ENCODE peak calls at places on chromosome 19, in four cellular contexts. One of them, this sample, is unnamed. For H3K36me3, the result is how much of the 10 kb centered on the place peaks cover.

GRCh38 chr19:16649734-16650133 is 10.2 kb downstream of the SMIM7 start:
- DNase-seq in SK-N-MC: peak
- DNase-seq in mesenchymal stem cell: no peak
- DNase-seq in PC-3: no peak
- DNase-seq in this sample: no peak

GRCh38 chr19:51980116-51980736 is 6.4 kb downstream of the ZNF350 start:
- DNase-seq in SK-N-MC: no peak
- DNase-seq in mesenchymal stem cell: no peak
- DNase-seq in PC-3: no peak
- DNase-seq in this sample: peak

GRCh38 chr19:42176990-42177685 is 40.3 kb downstream of the DEDD2 start:
- DNase-seq in SK-N-MC: no peak
- DNase-seq in mesenchymal stem cell: peak
- DNase-seq in PC-3: peak
- DNase-seq in this sample: peak

GRCh38 chr19:2560369-2560768 is 84.4 kb downstream of the GADD45B start:
- DNase-seq in SK-N-MC: no peak
- DNase-seq in mesenchymal stem cell: no peak
- DNase-seq in PC-3: no peak
- DNase-seq in this sample: no peak

GRCh38 chr19:38442736-38443135 is 9.2 kb downstream of the RYR1 start:
- DNase-seq in SK-N-MC: no peak
- DNase-seq in mesenchymal stem cell: no peak
- DNase-seq in PC-3: no peak
- DNase-seq in this sample: no peak

GRCh38 chr19:412356-413355 is 3.7 kb upstream of the C2CD4C start:
- DNase-seq in SK-N-MC: no peak
- DNase-seq in mesenchymal stem cell: peak
- DNase-seq in PC-3: no peak
- DNase-seq in this sample: no peak

GRCh38 chr19:8481191-8481590 is 21.2 kb downstream of the PRAM1 start:
- DNase-seq in SK-N-MC: no peak
- DNase-seq in mesenchymal stem cell: no peak
- DNase-seq in PC-3: no peak
- DNase-seq in this sample: no peak

GRCh38 chr19:50803633-50804419 is 13.6 kb downstream of the ACP4 start:
- DNase-seq in SK-N-MC: no peak
- DNase-seq in mesenchymal stem cell: peak
- DNase-seq in PC-3: peak
- DNase-seq in this sample: peak

GRCh38 chr19:31674503-31675186 is 325.4 kb upstream of the TSHZ3 start:
- DNase-seq in SK-N-MC: no peak
- DNase-seq in mesenchymal stem cell: peak
- DNase-seq in PC-3: no peak
- DNase-seq in this sample: no peak

GRCh38 chr19:58548859-58549663 is 5.2 kb downstream of the TRIM28 start:
- DNase-seq in SK-N-MC: no peak
- DNase-seq in mesenchymal stem cell: no peak
- DNase-seq in PC-3: no peak
- DNase-seq in this sample: no peak

GRCh38 chr19:19406878-19407639 is 1.6 kb downstream of the GATAD2A start:
- DNase-seq in SK-N-MC: no peak
- DNase-seq in mesenchymal stem cell: peak
- DNase-seq in PC-3: peak
- DNase-seq in this sample: peak

GRCh38 chr19:21439372-21439771 is 42.4 kb downstream of the ZNF493 start:
- DNase-seq in SK-N-MC: no peak
- DNase-seq in mesenchymal stem cell: no peak
- DNase-seq in PC-3: peak
- DNase-seq in this sample: peak

GRCh38 chr19:51366050-51366998 is at the start of gene ETFB:
- DNase-seq in SK-N-MC: peak
- DNase-seq in mesenchymal stem cell: peak
- DNase-seq in PC-3: peak
- DNase-seq in this sample: peak

GRCh38 chr19:41409288-41409687 is 11.7 kb downstream of the BCKDHA start:
- DNase-seq in SK-N-MC: no peak
- DNase-seq in mesenchymal stem cell: peak
- DNase-seq in PC-3: peak
- DNase-seq in this sample: no peak

GRCh38 chr19:30046522-30046921 is 104.5 kb downstream of the URI1 start:
- DNase-seq in SK-N-MC: peak
- DNase-seq in mesenchymal stem cell: no peak
- DNase-seq in PC-3: peak
- DNase-seq in this sample: no peak

GRCh38 chr19:44113784-44114390 is 688 bp downstream of the ZNF225 start:
- DNase-seq in SK-N-MC: no peak
- DNase-seq in mesenchymal stem cell: no peak
- DNase-seq in PC-3: no peak
- DNase-seq in this sample: no peak

GRCh38 chr19:49326165-49326704 is 1.2 kb upstream of the SLC6A16 start:
- DNase-seq in SK-N-MC: no peak
- DNase-seq in mesenchymal stem cell: no peak
- DNase-seq in PC-3: no peak
- DNase-seq in this sample: no peak

GRCh38 chr19:31574251-31574973 is 225.2 kb upstream of the TSHZ3 start:
- DNase-seq in SK-N-MC: no peak
- DNase-seq in mesenchymal stem cell: no peak
- DNase-seq in PC-3: no peak
- DNase-seq in this sample: no peak

GRCh38 chr19:47545061-47545948 is 27.6 kb downstream of the ZNF541 start:
- DNase-seq in SK-N-MC: no peak
- DNase-seq in mesenchymal stem cell: no peak
- DNase-seq in PC-3: no peak
- DNase-seq in this sample: peak

GRCh38 chr19:14559916-14560775 is 11.7 kb downstream of the NDUFB7 start:
- DNase-seq in SK-N-MC: no peak
- DNase-seq in mesenchymal stem cell: no peak
- DNase-seq in PC-3: no peak
- DNase-seq in this sample: no peak

GRCh38 chr19:15223649-15224371 is 8.4 kb downstream of the EPHX3 start:
- DNase-seq in SK-N-MC: no peak
- DNase-seq in mesenchymal stem cell: peak
- DNase-seq in PC-3: no peak
- DNase-seq in this sample: peak

GRCh38 chr19:38284422-38284821 is 19.6 kb upstream of the C19orf33 start:
- DNase-seq in SK-N-MC: no peak
- DNase-seq in mesenchymal stem cell: no peak
- DNase-seq in PC-3: no peak
- DNase-seq in this sample: no peak

GRCh38 chr19:53131732-53132131 is 978 bp downstream of the ZNF415 start:
- DNase-seq in SK-N-MC: no peak
- DNase-seq in mesenchymal stem cell: no peak
- DNase-seq in PC-3: no peak
- DNase-seq in this sample: no peak

GRCh38 chr19:33295621-33296472 is 6.5 kb downstream of the CEBPA start:
- DNase-seq in SK-N-MC: no peak
- DNase-seq in mesenchymal stem cell: no peak
- DNase-seq in PC-3: no peak
- DNase-seq in this sample: no peak

GRCh38 chr19:47444388-47444821 is 25.1 kb upstream of the MEIS3 start:
- DNase-seq in SK-N-MC: no peak
- DNase-seq in mesenchymal stem cell: no peak
- DNase-seq in PC-3: no peak
- DNase-seq in this sample: no peak

GRCh38 chr19:5078666-5079409 is 109.9 kb downstream of the KDM4B start:
- DNase-seq in SK-N-MC: no peak
- DNase-seq in mesenchymal stem cell: no peak
- DNase-seq in PC-3: no peak
- DNase-seq in this sample: no peak

GRCh38 chr19:5080030-5080644 is 111.2 kb downstream of the KDM4B start:
- DNase-seq in SK-N-MC: no peak
- DNase-seq in mesenchymal stem cell: no peak
- DNase-seq in PC-3: no peak
- DNase-seq in this sample: no peak

GRCh38 chr19:5081441-5082161 is 112.7 kb downstream of the KDM4B start:
- DNase-seq in SK-N-MC: no peak
- DNase-seq in mesenchymal stem cell: no peak
- DNase-seq in PC-3: no peak
- DNase-seq in this sample: no peak

GRCh38 chr19:5079410-5079774 is 110.5 kb downstream of the KDM4B start:
- DNase-seq in SK-N-MC: no peak
- DNase-seq in mesenchymal stem cell: no peak
- DNase-seq in PC-3: no peak
- DNase-seq in this sample: no peak

GRCh38 chr19:5080809-5081208 is 111.9 kb downstream of the KDM4B start:
- DNase-seq in SK-N-MC: no peak
- DNase-seq in mesenchymal stem cell: no peak
- DNase-seq in PC-3: no peak
- DNase-seq in this sample: no peak
- H3K36me3 ChIP-seq in SK-N-MC: under half
- H3K36me3 ChIP-seq in mesenchymal stem cell: half or more
- H3K36me3 ChIP-seq in PC-3: under half
- H3K36me3 ChIP-seq in this sample: half or more

DNA sequence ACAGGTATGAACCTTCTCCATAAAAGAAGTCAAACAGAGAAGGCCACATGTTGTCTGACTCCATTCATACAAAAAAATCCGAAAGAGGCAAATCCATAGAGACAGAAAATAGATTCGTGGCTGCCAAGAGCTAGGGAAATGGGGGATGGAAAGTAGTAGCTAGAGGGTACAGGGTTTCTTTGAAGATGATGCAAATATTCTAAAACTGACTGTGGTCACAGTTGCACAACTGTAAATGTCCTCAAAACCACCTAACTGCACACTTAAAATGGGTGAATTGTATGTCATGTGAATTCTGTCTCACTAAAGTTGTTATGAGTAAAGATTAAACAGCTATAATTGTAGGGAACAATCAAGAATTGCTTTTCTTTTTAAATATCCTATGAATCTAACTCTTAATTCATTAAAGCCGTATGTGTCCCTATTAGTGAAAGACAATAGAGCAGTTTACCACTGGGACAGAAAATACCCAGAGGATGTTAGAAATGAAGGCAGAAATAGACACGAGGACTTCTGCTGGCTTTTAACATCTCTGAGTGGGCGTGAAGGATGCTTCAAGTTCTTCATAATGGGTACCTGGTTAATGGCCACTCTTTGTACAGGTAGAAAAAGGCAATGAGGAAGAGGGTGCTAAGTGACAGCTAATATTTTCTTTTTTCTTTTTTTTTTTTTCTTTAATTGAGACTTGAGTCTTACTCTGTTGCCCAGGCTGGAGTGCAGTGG is 21.2 kb downstream of the INSR start:
- DNase-seq in SK-N-MC: peak
- DNase-seq in mesenchymal stem cell: no peak
- DNase-seq in PC-3: no peak
- DNase-seq in this sample: peak
- H3K9ac ChIP-seq in SK-N-MC: peak
- H3K9ac ChIP-seq in mesenchymal stem cell: no peak
- H3K9ac ChIP-seq in PC-3: no peak
- H3K9ac ChIP-seq in this sample: peak

DNA sequence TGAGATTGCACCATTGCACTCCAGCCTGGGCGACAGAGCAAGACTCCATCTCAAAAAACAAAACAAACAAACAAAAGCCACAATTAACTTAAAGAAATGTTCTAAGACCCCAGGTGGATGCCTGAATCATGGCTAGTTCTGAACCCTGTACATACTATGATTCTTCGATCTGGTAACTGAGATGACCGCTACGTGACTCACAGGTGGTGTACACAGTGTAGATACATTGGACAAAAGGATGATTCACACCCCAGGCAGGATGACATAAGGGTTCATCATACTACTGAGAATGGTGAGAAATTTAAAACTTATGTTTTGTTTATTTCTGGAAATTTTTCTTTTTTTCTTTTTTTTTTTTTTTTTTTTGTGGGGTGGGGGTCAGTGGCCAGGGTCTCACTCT is 6.5 kb downstream of the ZNF426 start:
- DNase-seq in SK-N-MC: no peak
- DNase-seq in mesenchymal stem cell: peak
- DNase-seq in PC-3: peak
- DNase-seq in this sample: no peak
- H3K36me3 ChIP-seq in SK-N-MC: half or more
- H3K36me3 ChIP-seq in mesenchymal stem cell: half or more
- H3K36me3 ChIP-seq in PC-3: half or more
- H3K36me3 ChIP-seq in this sample: half or more

GRCh38 chr19:11091343-11092153 is 2.3 kb downstream of the LDLR start:
- DNase-seq in SK-N-MC: no peak
- DNase-seq in mesenchymal stem cell: peak
- DNase-seq in PC-3: peak
- DNase-seq in this sample: peak

GRCh38 chr19:11089254-11090013 is at the start of gene LDLR:
- DNase-seq in SK-N-MC: peak
- DNase-seq in mesenchymal stem cell: peak
- DNase-seq in PC-3: peak
- DNase-seq in this sample: peak

GRCh38 chr19:11090264-11091032 is 1.2 kb downstream of the LDLR start:
- DNase-seq in SK-N-MC: peak
- DNase-seq in mesenchymal stem cell: peak
- DNase-seq in PC-3: peak
- DNase-seq in this sample: peak

GRCh38 chr19:11088508-11089253 is 582 bp upstream of the LDLR start:
- DNase-seq in SK-N-MC: no peak
- DNase-seq in mesenchymal stem cell: peak
- DNase-seq in PC-3: no peak
- DNase-seq in this sample: peak

DNA sequence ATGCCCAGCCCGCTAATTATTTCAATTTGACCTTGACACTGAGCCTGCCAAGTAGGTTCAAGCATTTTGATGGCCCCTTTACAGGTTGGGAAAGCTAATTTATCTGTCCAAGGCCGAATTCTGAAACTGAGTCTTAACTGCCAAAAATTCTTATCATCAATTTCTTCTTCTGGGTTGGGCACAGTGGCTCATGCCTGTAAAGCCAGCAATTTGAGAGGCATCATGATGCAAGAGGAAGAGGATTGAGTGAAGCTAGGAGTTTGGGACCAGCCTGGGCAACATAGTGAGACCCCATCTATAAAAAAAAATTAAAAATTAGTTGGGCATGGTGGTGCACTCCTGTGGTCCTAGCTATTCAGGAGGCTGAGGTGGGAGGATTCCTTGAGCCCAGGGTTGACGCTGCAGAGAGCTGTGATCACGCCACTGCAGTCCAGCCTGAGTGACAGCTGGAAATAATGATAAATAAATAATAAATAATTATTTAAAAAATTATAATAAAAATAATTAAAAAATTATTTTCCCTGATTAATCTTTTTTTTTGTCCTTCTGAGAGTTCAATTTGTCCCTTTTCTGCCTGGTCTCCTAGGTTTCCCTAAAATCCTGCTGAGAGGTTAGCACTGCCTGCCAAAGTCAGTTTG is 1.3 kb upstream of the LDLR start:
- DNase-seq in SK-N-MC: no peak
- DNase-seq in mesenchymal stem cell: no peak
- DNase-seq in PC-3: no peak
- DNase-seq in this sample: no peak
- H3K9ac ChIP-seq in SK-N-MC: peak
- H3K9ac ChIP-seq in mesenchymal stem cell: peak
- H3K9ac ChIP-seq in PC-3: peak
- H3K9ac ChIP-seq in this sample: peak

This sample was measured in adipocyte.